ENCODE peak calls at places on chromosome 18, in eight cellular contexts. Y is heart right ventricle; V is epithelial cell of esophagus; L is CD8-positive, alpha-beta T cell; J is fibroblast of mammary gland; X is tibial nerve; G is fibroblast of pulmonary artery; W is astrocyte of the spinal cord. M is an unnamed sample.

GRCh38 chr18:23257686-23258565 is 122.6 kb downstream of the CABLES1 start:
- DNase-seq in W (peak; percentile 44), X (peak; percentile 24), G (peak; percentile 31), L (no peak), J (peak; percentile 82), Y (no peak), V (peak; percentile 71), M (peak; percentile 52)

GRCh38 chr18:79930020-79930642 is 21.3 kb downstream of the SLC66A2 start:
- DNase-seq in L (no peak), W (peak; percentile 23), J (peak; percentile 21), G (no peak), X (no peak), Y (no peak), V (no peak), M (no peak)

GRCh38 chr18:7096838-7097237 is 20.8 kb downstream of the LAMA1 start:
- DNase-seq in G (no peak), V (no peak), L (no peak), J (no peak), X (no peak), Y (no peak), W (peak; percentile 19), M (no peak)

GRCh38 chr18:32530947-32531651 is 60.4 kb upstream of the GAREM1 start:
- DNase-seq in X (no peak), J (peak; percentile 78), Y (no peak), G (peak; percentile 51), L (no peak), W (peak; percentile 54), V (peak; percentile 94), M (no peak)

GRCh38 chr18:59514193-59514592 is 155.1 kb upstream of the LMAN1 start:
- DNase-seq in X (peak; percentile 74), V (no peak), Y (peak; percentile 69), J (peak; percentile 73), W (peak; percentile 9), L (no peak), G (peak; percentile 76), M (peak; percentile 77)

GRCh38 chr18:49018961-49019445 is 68.2 kb upstream of the SMAD7 start:
- DNase-seq in G (no peak), Y (no peak), W (no peak), X (no peak), L (no peak), V (no peak), J (no peak), M (no peak)

GRCh38 chr18:48059363-48060109 is 129.1 kb upstream of the SMAD2 start:
- DNase-seq in X (no peak), J (no peak), V (no peak), Y (no peak), L (no peak), W (no peak), G (no peak), M (no peak)

GRCh38 chr18:77102246-77103040 is 30.1 kb downstream of the MBP start:
- DNase-seq in W (peak; percentile 92), X (no peak), J (peak; percentile 95), Y (no peak), L (no peak), G (peak; percentile 72), V (peak; percentile 53), M (peak; percentile 85)

GRCh38 chr18:73136134-73136533 is 268.3 kb upstream of the NETO1 start:
- DNase-seq in L (no peak), J (peak; percentile 11), G (no peak), Y (no peak), V (peak; percentile 30), W (peak; percentile 31), X (no peak), M (peak; percentile 5)

GRCh38 chr18:39453882-39454281 is 1888.3 kb upstream of the CELF4 start:
- DNase-seq in L (no peak), W (peak; percentile 79), X (no peak), J (peak; percentile 61), V (peak; percentile 35), G (peak; percentile 95), Y (no peak), M (peak; percentile 69)

GRCh38 chr18:13437801-13438506 is 219.4 kb downstream of the LDLRAD4 start:
- DNase-seq in W (no peak), X (no peak), J (no peak), V (no peak), G (no peak), Y (no peak), L (peak; percentile 32), M (no peak)

GRCh38 chr18:24704921-24705620 is 244.6 kb downstream of the HRH4 start:
- DNase-seq in Y (no peak), J (peak; percentile 10), L (no peak), W (no peak), V (no peak), X (no peak), G (no peak), M (peak; percentile 2)

GRCh38 chr18:70373062-70373519 is 84.2 kb downstream of the SOCS6 start:
- DNase-seq in V (peak; percentile 92), X (no peak), J (peak; percentile 99), Y (no peak), W (peak; percentile 86), G (peak; percentile 80), L (no peak), M (peak; percentile 90)

GRCh38 chr18:995641-996040 is 91.0 kb downstream of the ADCYAP1 start:
- DNase-seq in J (peak; percentile 90), W (peak; percentile 83), X (no peak), V (peak; percentile 71), L (no peak), G (peak; percentile 89), Y (no peak), M (no peak)

GRCh38 chr18:2979871-2980606 is 32.9 kb downstream of the LPIN2 start:
- DNase-seq in Y (no peak), G (peak; percentile 30), V (no peak), J (peak; percentile 52), L (no peak), W (no peak), X (no peak), M (no peak)
- TF ChIP-seq CTCF in Y (no peak), G (no peak), V (no peak), J (no peak), L (no peak), W (no peak), X (no peak), M (no peak)

GRCh38 chr18:9919564-9920232 is 5.9 kb downstream of the VAPA start:
- DNase-seq in G (no peak), X (no peak), V (no peak), L (no peak), J (no peak), Y (no peak), W (no peak), M (no peak)

GRCh38 chr18:9925795-9926194 is 12.0 kb downstream of the VAPA start:
- DNase-seq in G (no peak), J (no peak), W (no peak), L (no peak), V (no peak), X (no peak), Y (no peak), M (no peak)

GRCh38 chr18:9924371-9924943 is 10.6 kb downstream of the VAPA start:
- DNase-seq in J (no peak), X (no peak), W (no peak), G (no peak), Y (no peak), L (no peak), V (no peak), M (no peak)

GRCh38 chr18:9925369-9925768 is 11.6 kb downstream of the VAPA start:
- DNase-seq in L (no peak), J (no peak), W (peak; percentile 42), V (no peak), G (peak; percentile 61), Y (no peak), X (no peak), M (no peak)

DNA sequence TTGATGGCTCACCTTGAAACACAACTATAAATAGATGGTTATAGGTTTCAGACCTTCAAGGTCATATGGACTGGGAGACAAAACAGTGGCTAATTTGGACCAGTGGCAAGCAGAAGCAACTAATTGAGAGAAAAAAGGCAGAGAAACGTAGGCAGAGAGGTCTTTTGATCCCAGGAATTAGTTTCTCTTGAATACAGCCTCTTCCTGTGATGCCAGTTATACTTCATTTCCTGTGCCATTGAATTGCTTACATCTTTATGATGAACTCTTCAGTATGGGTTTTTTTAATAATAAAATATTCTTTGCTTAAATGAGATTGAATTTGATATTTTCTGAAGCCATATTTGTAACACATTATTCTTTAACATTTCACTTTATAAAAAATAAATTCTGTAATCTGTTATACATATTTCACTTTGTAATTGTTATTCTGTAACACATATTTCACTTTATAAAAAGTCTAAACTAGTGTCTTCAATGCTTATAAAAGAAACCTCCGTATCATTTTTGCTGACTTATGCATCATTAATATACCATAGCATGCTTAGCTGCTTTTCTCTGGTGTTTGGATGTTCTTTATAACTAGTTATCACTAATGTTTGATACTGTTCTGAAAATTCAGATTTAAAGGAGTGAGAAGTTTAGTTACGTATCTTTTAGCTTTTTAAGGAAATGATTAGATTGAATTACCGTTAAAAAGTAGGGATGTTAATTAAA is 8.9 kb downstream of the VAPA start:
- DNase-seq in G (no peak), J (no peak), W (no peak), V (no peak), L (no peak), Y (no peak), X (no peak), M (no peak)
- H3K4me3 ChIP-seq in G (no peak overlapping the region), J (no peak overlapping the region), W (no peak overlapping the region), V (no peak overlapping the region), L (no peak overlapping the region), Y (no peak overlapping the region), X (no peak overlapping the region), M (no peak overlapping the region)

DNA sequence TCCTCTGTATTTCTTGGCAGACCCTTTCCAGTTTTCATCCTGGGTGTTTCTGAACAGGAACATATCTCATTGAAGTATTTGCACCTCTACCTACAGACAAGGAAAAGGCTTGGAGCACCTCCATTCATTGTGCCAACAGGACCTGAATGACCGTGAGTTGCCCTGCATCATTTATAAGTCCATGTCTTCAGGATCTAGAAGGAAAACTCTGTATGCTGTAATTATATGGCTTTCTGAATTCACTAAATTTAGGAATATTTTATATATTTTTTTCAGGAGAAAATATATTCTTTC is 402.3 kb upstream of the SLC14A2 start:
- DNase-seq in Y (no peak), L (no peak), W (no peak), J (no peak), G (no peak), X (no peak), V (no peak), M (no peak)
- TF ChIP-seq CTCF in Y (no peak), L (peak; percentile 27), W (no peak), J (no peak), G (no peak), X (no peak), V (no peak), M (no peak)

GRCh38 chr18:57210101-57210661 is 63.3 kb downstream of the BOD1L2 start:
- DNase-seq in W (peak; percentile 68), Y (peak; percentile 26), L (no peak), V (peak; percentile 86), X (peak; percentile 14), J (peak; percentile 61), G (peak; percentile 67), M (peak; percentile 80)

GRCh38 chr18:57211412-57211750 is 64.5 kb downstream of the BOD1L2 start:
- DNase-seq in G (no peak), W (no peak), V (no peak), Y (no peak), J (no peak), L (no peak), X (no peak), M (no peak)

GRCh38 chr18:57208056-57208455 is 61.2 kb downstream of the BOD1L2 start:
- DNase-seq in J (no peak), V (no peak), L (no peak), G (no peak), X (no peak), W (no peak), Y (no peak), M (no peak)

GRCh38 chr18:57210711-57211411 is 64.0 kb downstream of the BOD1L2 start:
- DNase-seq in V (no peak), J (no peak), G (no peak), W (no peak), X (no peak), Y (no peak), L (no peak), M (no peak)

GRCh38 chr18:57209697-57210096 is 62.8 kb downstream of the BOD1L2 start:
- DNase-seq in Y (no peak), L (no peak), W (no peak), J (no peak), X (no peak), V (no peak), G (no peak), M (no peak)
- H3K4me3 ChIP-seq in Y (peak overlapping the region; percentile 17), L (no peak overlapping the region), W (no peak overlapping the region), J (no peak overlapping the region), X (no peak overlapping the region), V (no peak overlapping the region), G (no peak overlapping the region), M (no peak overlapping the region)

M was measured in foreskin fibroblast.